ENCODE peak calls at places on chromosome 4, in seven cellular contexts. T is HCT116, R is GM12878, V is HepG2, J is H1, U is K562, S is SK-N-SH. M is an unnamed sample.

GRCh38 chr4:171629737-171630136 is 183.5 kb upstream of the GALNTL6 start:
- DNase-seq in T (no peak), R (no peak), V (peak), J (no peak), U (no peak), S (no peak), M (peak)

GRCh38 chr4:143021384-143021783 is 163.3 kb upstream of the USP38 start:
- DNase-seq in T (no peak), R (peak), V (no peak), J (no peak), U (no peak), S (no peak), M (no peak)

GRCh38 chr4:158065176-158065575 is 107.6 kb downstream of the GASK1B start:
- DNase-seq in T (no peak), R (no peak), V (peak), J (no peak), U (no peak), S (no peak), M (no peak)

GRCh38 chr4:84924439-84924838 is 42.1 kb downstream of the WDFY3 start:
- DNase-seq in T (no peak), R (no peak), V (no peak), J (no peak), U (no peak), S (no peak), M (peak)

GRCh38 chr4:186700746-186701145 is 22.9 kb downstream of the FAT1 start:
- DNase-seq in T (no peak), R (no peak), V (no peak), J (no peak), U (no peak), S (no peak), M (no peak)

GRCh38 chr4:107709916-107710315 is 10.1 kb downstream of the PAPSS1 start:
- DNase-seq in T (no peak), R (no peak), V (no peak), J (no peak), U (no peak), S (no peak), M (no peak)

GRCh38 chr4:121701263-121701662 is 4.5 kb upstream of the ANXA5 start:
- DNase-seq in T (no peak), R (no peak), V (no peak), J (no peak), U (no peak), S (no peak), M (no peak)

GRCh38 chr4:170391066-170391754 is 301.5 kb upstream of the AADAT start:
- DNase-seq in T (no peak), R (no peak), V (no peak), J (no peak), U (no peak), S (no peak), M (no peak)

GRCh38 chr4:1644906-1645657 is 39.0 kb downstream of the FAM53A start:
- DNase-seq in T (no peak), R (no peak), V (no peak), J (no peak), U (no peak), S (peak), M (peak)

GRCh38 chr4:160129439-160129838 is 1026.6 kb downstream of the RAPGEF2 start:
- DNase-seq in T (peak), R (no peak), V (no peak), J (no peak), U (no peak), S (no peak), M (peak)

GRCh38 chr4:14023036-14023435 is 395.5 kb upstream of the BOD1L1 start:
- DNase-seq in T (no peak), R (no peak), V (no peak), J (no peak), U (no peak), S (no peak), M (no peak)

GRCh38 chr4:153490985-153491483 is 24.9 kb downstream of the TMEM131L start:
- DNase-seq in T (no peak), R (no peak), V (no peak), J (no peak), U (no peak), S (no peak), M (no peak)

GRCh38 chr4:26140150-26140898 is 180.5 kb upstream of the RBPJ start:
- DNase-seq in T (no peak), R (no peak), V (no peak), J (no peak), U (no peak), S (no peak), M (no peak)

GRCh38 chr4:124429746-124430250 is 282.7 kb downstream of the ANKRD50 start:
- DNase-seq in T (no peak), R (no peak), V (no peak), J (no peak), U (no peak), S (no peak), M (no peak)

GRCh38 chr4:87017580-87018061 is 82.8 kb downstream of the AFF1 start:
- DNase-seq in T (no peak), R (no peak), V (no peak), J (no peak), U (peak), S (no peak), M (no peak)

GRCh38 chr4:39785031-39785430 is 87.1 kb downstream of the UBE2K start:
- DNase-seq in T (no peak), R (no peak), V (no peak), J (no peak), U (no peak), S (no peak), M (no peak)

GRCh38 chr4:161791796-161792556 is 371.8 kb downstream of the FSTL5 start:
- DNase-seq in T (no peak), R (no peak), V (no peak), J (no peak), U (no peak), S (no peak), M (no peak)

GRCh38 chr4:182908124-182908523 is 9.1 kb downstream of the DCTD start:
- DNase-seq in T (no peak), R (no peak), V (no peak), J (no peak), U (no peak), S (no peak), M (no peak)

GRCh38 chr4:174578366-174578765 is 56.1 kb upstream of the HPGD start:
- DNase-seq in T (no peak), R (no peak), V (no peak), J (no peak), U (no peak), S (no peak), M (no peak)

GRCh38 chr4:61740950-61741638 is 541.0 kb downstream of the ADGRL3 start:
- DNase-seq in T (no peak), R (no peak), V (no peak), J (no peak), U (no peak), S (no peak), M (no peak)

GRCh38 chr4:137755033-137755471 is 222.8 kb upstream of the PCDH18 start:
- DNase-seq in T (peak), R (no peak), V (no peak), J (no peak), U (no peak), S (no peak), M (no peak)

GRCh38 chr4:159685406-159686092 is 582.7 kb downstream of the RAPGEF2 start:
- DNase-seq in T (no peak), R (no peak), V (no peak), J (no peak), U (no peak), S (no peak), M (no peak)

GRCh38 chr4:66331761-66332160 is 661.5 kb upstream of the EPHA5 start:
- DNase-seq in T (no peak), R (no peak), V (no peak), J (no peak), U (no peak), S (no peak), M (no peak)

GRCh38 chr4:128675083-128675482 is 134.4 kb upstream of the JADE1 start:
- DNase-seq in T (no peak), R (peak), V (no peak), J (no peak), U (no peak), S (no peak), M (no peak)

GRCh38 chr4:139367421-139368090 is 65.3 kb upstream of the NDUFC1 start:
- DNase-seq in T (no peak), R (no peak), V (no peak), J (no peak), U (no peak), S (no peak), M (no peak)

GRCh38 chr4:41692717-41693345 is 55.7 kb downstream of the PHOX2B start:
- DNase-seq in T (peak), R (no peak), V (peak), J (peak), U (peak), S (peak), M (peak)

GRCh38 chr4:15201782-15202181 is 199.5 kb downstream of the CPEB2 start:
- DNase-seq in T (no peak), R (no peak), V (no peak), J (no peak), U (no peak), S (no peak), M (no peak)

GRCh38 chr4:54709281-54709854 is 51.6 kb downstream of the KIT start:
- DNase-seq in T (no peak), R (no peak), V (no peak), J (no peak), U (no peak), S (no peak), M (no peak)

GRCh38 chr4:56731857-56732256 is 50.8 kb upstream of the HOPX start:
- DNase-seq in T (no peak), R (no peak), V (no peak), J (no peak), U (peak), S (no peak), M (no peak)

GRCh38 chr4:6017800-6018199 is 431 bp downstream of the C4orf50 start:
- DNase-seq in T (no peak), R (no peak), V (no peak), J (no peak), U (no peak), S (no peak), M (no peak)

GRCh38 chr4:8862800-8863758 is 8.6 kb downstream of the HMX1 start:
- DNase-seq in T (no peak), R (no peak), V (no peak), J (no peak), U (no peak), S (no peak), M (no peak)

GRCh38 chr4:108979754-108980153 is 216.9 kb upstream of the ETNPPL start:
- DNase-seq in T (no peak), R (no peak), V (no peak), J (no peak), U (no peak), S (no peak), M (no peak)

GRCh38 chr4:48635310-48635709 is 144.8 kb downstream of the FRYL start:
- DNase-seq in T (peak), R (no peak), V (peak), J (no peak), U (no peak), S (no peak), M (no peak)

GRCh38 chr4:113142351-113142750 is 92.9 kb downstream of the ANK2 start:
- DNase-seq in T (no peak), R (no peak), V (no peak), J (no peak), U (no peak), S (no peak), M (no peak)

GRCh38 chr4:151783867-151784266 is 23.1 kb upstream of the GATB start:
- DNase-seq in T (no peak), R (no peak), V (no peak), J (no peak), U (no peak), S (no peak), M (no peak)
- TF ChIP-seq JUND in T (no peak), R (no peak), V (no peak), J (no peak), U (no peak), S (no peak), M (no peak)

GRCh38 chr4:76655566-76656479 is 220.8 kb downstream of the SHROOM3 start:
- DNase-seq in T (no peak), R (no peak), V (no peak), J (no peak), U (no peak), S (no peak), M (no peak)

GRCh38 chr4:76658231-76659102 is 223.4 kb downstream of the SHROOM3 start:
- DNase-seq in T (no peak), R (no peak), V (no peak), J (no peak), U (no peak), S (no peak), M (no peak)

GRCh38 chr4:76654796-76655195 is 219.8 kb downstream of the SHROOM3 start:
- DNase-seq in T (no peak), R (no peak), V (no peak), J (no peak), U (no peak), S (no peak), M (no peak)

GRCh38 chr4:76657443-76657842 is 222.4 kb downstream of the SHROOM3 start:
- DNase-seq in T (no peak), R (no peak), V (no peak), J (no peak), U (no peak), S (no peak), M (no peak)

DNA sequence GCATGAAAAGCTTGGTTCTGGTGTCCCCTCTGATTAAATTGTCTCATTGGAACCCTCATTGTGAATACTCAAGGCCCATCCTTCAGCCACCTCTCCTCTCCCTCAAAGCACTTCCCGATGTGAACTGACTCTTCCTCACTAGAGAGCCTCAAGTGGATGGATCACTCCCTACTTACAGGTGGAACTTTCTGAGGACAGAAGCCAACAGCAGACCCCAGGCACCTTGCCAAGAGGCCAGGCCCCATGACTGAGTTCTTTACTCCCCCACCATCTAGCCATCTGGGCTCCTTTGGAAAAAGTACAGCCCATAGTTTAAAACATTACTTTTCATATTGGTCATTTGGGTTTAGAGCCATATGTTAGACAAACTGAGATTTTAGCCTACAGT is 224.1 kb downstream of the SHROOM3 start:
- DNase-seq in T (no peak), R (no peak), V (no peak), J (no peak), U (no peak), S (no peak), M (no peak)
- TF ChIP-seq JUND in T (no peak), R (no peak), V (no peak), J (no peak), U (no peak), S (no peak), M (no peak)

GRCh38 chr4:101419324-101420135 is 72.2 kb upstream of the PPP3CA start:
- DNase-seq in T (no peak), R (peak), V (no peak), J (no peak), U (no peak), S (no peak), M (no peak)
- TF ChIP-seq JUND in T (no peak), R (no peak), V (no peak), J (no peak), U (no peak), S (no peak), M (no peak)

GRCh38 chr4:7860600-7861158 is 79.0 kb downstream of the AFAP1 start:
- DNase-seq in T (no peak), R (no peak), V (no peak), J (no peak), U (no peak), S (no peak), M (no peak)

GRCh38 chr4:7863911-7864681 is 75.6 kb downstream of the AFAP1 start:
- DNase-seq in T (no peak), R (no peak), V (peak), J (no peak), U (no peak), S (no peak), M (no peak)

GRCh38 chr4:7859350-7859749 is 80.3 kb downstream of the AFAP1 start:
- DNase-seq in T (no peak), R (no peak), V (no peak), J (no peak), U (no peak), S (no peak), M (no peak)

GRCh38 chr4:7862561-7863200 is 77.0 kb downstream of the AFAP1 start:
- DNase-seq in T (no peak), R (no peak), V (no peak), J (no peak), U (no peak), S (no peak), M (no peak)

DNA sequence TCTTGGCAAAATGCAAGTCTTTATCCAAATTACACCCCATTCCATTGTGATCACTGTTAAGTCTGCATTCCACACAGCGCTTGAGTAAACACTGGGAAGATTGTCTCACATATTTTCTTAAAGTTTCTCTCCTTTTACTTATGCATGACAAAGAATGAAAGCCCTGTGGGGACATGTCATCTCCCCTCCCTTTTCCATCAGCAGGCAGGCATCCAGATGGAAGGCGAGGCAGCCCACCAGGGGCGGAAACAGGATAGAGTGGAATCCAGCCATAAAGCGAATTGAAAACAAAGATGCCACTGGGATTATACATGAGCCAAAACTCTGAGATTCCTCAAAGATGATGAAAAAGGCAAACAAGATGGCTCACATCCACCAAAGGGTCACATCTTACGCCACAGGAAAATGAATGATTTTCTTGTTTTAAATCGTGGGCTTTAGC is 78.2 kb downstream of the AFAP1 start:
- DNase-seq in T (no peak), R (no peak), V (no peak), J (peak), U (no peak), S (no peak), M (no peak)
- TF ChIP-seq JUND in T (no peak), R (no peak), V (no peak), J (no peak), U (no peak), S (peak), M (no peak)

GRCh38 chr4:106022454-106022853 is 127.2 kb downstream of the NPNT start:
- DNase-seq in T (no peak), R (no peak), V (no peak), J (no peak), U (no peak), S (no peak), M (no peak)

GRCh38 chr4:106021737-106022410 is 126.6 kb downstream of the NPNT start:
- DNase-seq in T (no peak), R (no peak), V (no peak), J (no peak), U (no peak), S (no peak), M (no peak)

GRCh38 chr4:106017975-106018374 is 122.7 kb downstream of the NPNT start:
- DNase-seq in T (no peak), R (no peak), V (no peak), J (no peak), U (no peak), S (no peak), M (no peak)

DNA sequence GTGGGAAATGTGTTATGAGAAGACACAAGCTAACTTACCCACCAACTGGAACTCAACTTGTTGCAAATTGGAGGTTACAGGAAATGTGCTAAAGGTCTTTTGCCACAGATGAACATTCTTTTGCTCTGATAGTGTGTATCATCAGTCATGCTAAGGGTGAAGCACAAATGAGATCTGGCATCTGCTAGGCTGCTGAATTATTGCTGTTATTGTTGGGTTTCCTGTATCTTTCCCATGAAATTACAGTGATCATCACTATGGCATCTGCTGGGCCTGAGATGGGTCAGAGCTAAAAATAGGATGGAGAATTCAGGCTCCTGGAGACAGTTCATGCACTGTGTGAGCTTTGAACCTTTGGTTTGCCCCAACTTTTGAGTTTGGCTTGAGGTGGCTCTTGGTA is 124.5 kb downstream of the NPNT start:
- DNase-seq in T (no peak), R (no peak), V (no peak), J (no peak), U (no peak), S (no peak), M (no peak)
- TF ChIP-seq JUND in T (no peak), R (no peak), V (no peak), J (no peak), U (no peak), S (peak), M (no peak)

GRCh38 chr4:146245246-146245645 is 30.9 kb downstream of the REELD1 start:
- DNase-seq in T (no peak), R (no peak), V (no peak), J (no peak), U (no peak), S (no peak), M (no peak)

GRCh38 chr4:146243883-146244277 is 29.5 kb downstream of the REELD1 start:
- DNase-seq in T (no peak), R (no peak), V (no peak), J (no peak), U (no peak), S (no peak), M (no peak)

GRCh38 chr4:146245899-146246298 is 31.6 kb downstream of the REELD1 start:
- DNase-seq in T (no peak), R (no peak), V (no peak), J (no peak), U (no peak), S (no peak), M (no peak)

GRCh38 chr4:146244496-146244895 is 30.2 kb downstream of the REELD1 start:
- DNase-seq in T (no peak), R (no peak), V (no peak), J (no peak), U (no peak), S (no peak), M (no peak)

DNA sequence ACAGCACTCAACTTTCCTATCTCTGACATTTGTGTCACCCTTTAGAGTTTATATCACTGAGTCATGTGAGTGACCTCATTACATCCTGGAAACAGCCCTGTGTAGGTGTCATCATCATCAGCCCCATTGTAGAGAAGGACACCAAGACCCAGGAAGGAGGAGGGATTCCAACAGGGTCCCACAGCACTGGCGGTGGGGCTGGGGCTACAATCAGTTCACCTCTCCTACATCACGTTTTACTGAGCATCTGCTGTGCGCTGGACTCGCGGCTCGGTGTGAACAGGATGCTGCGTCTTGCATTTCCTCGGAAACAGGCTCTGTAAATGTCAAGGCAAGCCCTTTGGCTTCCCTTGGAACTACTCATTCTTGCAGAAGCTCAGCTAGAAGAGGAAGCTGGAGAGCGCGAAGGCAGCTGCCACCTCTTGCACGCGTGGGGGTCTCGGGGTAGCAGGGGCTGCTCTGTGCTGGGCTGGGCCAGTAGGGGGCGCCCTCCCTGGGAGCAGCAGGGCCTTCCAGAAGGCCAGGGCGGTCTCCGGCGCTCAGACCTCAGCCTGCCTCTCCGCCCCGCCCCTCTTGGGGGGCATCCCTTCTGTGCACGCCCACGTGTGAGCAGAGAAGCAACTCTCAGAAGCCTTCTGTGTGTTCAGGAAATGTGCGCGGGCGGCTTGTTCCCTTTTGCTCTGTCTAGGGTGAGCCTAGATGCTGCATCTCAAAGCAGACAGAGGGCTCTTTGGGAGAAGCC is 29.0 kb downstream of the REELD1 start:
- DNase-seq in T (no peak), R (peak), V (no peak), J (peak), U (peak), S (no peak), M (no peak)
- TF ChIP-seq JUND in T (no peak), R (no peak), V (no peak), J (no peak), U (no peak), S (no peak), M (no peak)

M was measured in T47D.